ENCODE peak calls at places on chromosome 11, in four cellular contexts. K is fibroblast of mammary gland; N is cardiac fibroblast; M is CD8-positive, alpha-beta memory T cell. Z is an unnamed sample.

GRCh38 chr11:44958165-44958564 is 7.5 kb upstream of the TP53I11 start:
- DNase-seq in K (no peak), N (no peak), M (no peak), Z (peak)

GRCh38 chr11:68609761-68610160 is 74.6 kb upstream of the GAL start:
- DNase-seq in K (no peak), N (no peak), M (no peak), Z (no peak)

GRCh38 chr11:75786101-75786736 is 17.6 kb downstream of the DGAT2 start:
- DNase-seq in K (no peak), N (no peak), M (no peak), Z (no peak)

GRCh38 chr11:33383920-33384209 is 126.7 kb downstream of the HIPK3 start:
- DNase-seq in K (no peak), N (no peak), M (no peak), Z (no peak)

GRCh38 chr11:119872911-119873310 is 143.9 kb upstream of the NECTIN1 start:
- DNase-seq in K (no peak), N (no peak), M (no peak), Z (no peak)

GRCh38 chr11:64799256-64799924 is 3.6 kb downstream of the MAP4K2 start:
- DNase-seq in K (no peak), N (no peak), M (no peak), Z (peak)

GRCh38 chr11:82978422-82979099 is 77.0 kb downstream of the DDIAS start:
- DNase-seq in K (peak), N (peak), M (no peak), Z (no peak)

GRCh38 chr11:74681686-74682651 is 49.3 kb downstream of the CHRDL2 start:
- DNase-seq in K (no peak), N (no peak), M (no peak), Z (no peak)

Z was measured in NAMALWA.